ENCODE peak calls at places on chromosomes 6 and 20, in seven cellular contexts. O is stimulated activated CD4-positive, alpha-beta T cell treated with anti-CD3 and anti-CD28 coated beads, TNF-alpha, amount 100 ng/mL, for 48 hours; D is NCI-H446 treated with DMSO at 0.1 percent for 48 hours; I is AG09319; Q is SIG-M5; Z is Daoy; B is activated T-cell treated with anti-CD3 and anti-CD28 coated beads, Interleukin-2, amount 50 U/mL, for 72 hours. Y is an unnamed sample.

GRCh38 chr20:34997171-34997570 is 41.5 kb downstream of the MYH7B start:
- DNase-seq in O (no peak), D (no peak), I (no peak), Q (no peak), Z (no peak), B (no peak), Y (no peak)

GRCh38 chr6:40387871-40388264 is 199.3 kb downstream of the LRFN2 start:
- DNase-seq in O (no peak), D (no peak), I (no peak), Q (no peak), Z (no peak), B (no peak), Y (no peak)

GRCh38 chr20:58470336-58470978 is 44.7 kb downstream of the APCDD1L start:
- DNase-seq in O (no peak), D (no peak), I (no peak), Q (no peak), Z (no peak), B (no peak), Y (no peak)

GRCh38 chr6:24902782-24903181 is 33.0 kb downstream of the RIPOR2 start:
- DNase-seq in O (no peak), D (no peak), I (no peak), Q (no peak), Z (peak), B (no peak), Y (peak)

GRCh38 chr6:17353440-17354175 is 39.8 kb upstream of the CAP2 start:
- DNase-seq in O (no peak), D (no peak), I (no peak), Q (no peak), Z (no peak), B (no peak), Y (no peak)

GRCh38 chr6:150143521-150144293 is 863 bp downstream of the PPP1R14C start:
- DNase-seq in O (no peak), D (no peak), I (no peak), Q (no peak), Z (peak), B (no peak), Y (no peak)

GRCh38 chr6:169337881-169338445 is 84.3 kb upstream of the THBS2 start:
- DNase-seq in O (no peak), D (no peak), I (no peak), Q (no peak), Z (peak), B (no peak), Y (no peak)

GRCh38 chr6:56526860-56527544 is 115.7 kb downstream of the DST start:
- DNase-seq in O (no peak), D (no peak), I (no peak), Q (no peak), Z (no peak), B (no peak), Y (no peak)

GRCh38 chr6:14953806-14954205 is 292.1 kb upstream of the JARID2 start:
- DNase-seq in O (no peak), D (no peak), I (no peak), Q (no peak), Z (no peak), B (no peak), Y (no peak)

GRCh38 chr6:135936606-135937005 is 85.1 kb downstream of the PDE7B start:
- DNase-seq in O (no peak), D (peak), I (peak), Q (no peak), Z (peak), B (no peak), Y (peak)

GRCh38 chr6:45209762-45210161 is 118.4 kb upstream of the RUNX2 start:
- DNase-seq in O (no peak), D (no peak), I (no peak), Q (no peak), Z (no peak), B (peak), Y (no peak)

Y was measured in hepatic stellate cell.